ENCODE peak calls at places on chromosome 18, in six cellular contexts. One of them, this sample, is unnamed.

GRCh38 chr18:3481696-3482210 is 31.8 kb downstream of the TGIF1 start:
- DNase-seq in cardiac muscle cell: peak; percentile 78
- DNase-seq in fibroblast of lung: no peak
- DNase-seq in astrocyte: no peak
- DNase-seq in prostate gland: no peak
- DNase-seq in ovary: no peak
- DNase-seq in this sample: no peak

GRCh38 chr18:48819276-48819675 is 131.5 kb downstream of the SMAD7 start:
- DNase-seq in ovary: no peak
- DNase-seq in fibroblast of lung: no peak
- DNase-seq in astrocyte: no peak
- DNase-seq in prostate gland: no peak
- DNase-seq in cardiac muscle cell: no peak
- DNase-seq in this sample: no peak

GRCh38 chr18:27983780-27984179 is 193.2 kb downstream of the CDH2 start:
- DNase-seq in fibroblast of lung: no peak
- DNase-seq in astrocyte: no peak
- DNase-seq in cardiac muscle cell: no peak
- DNase-seq in ovary: no peak
- DNase-seq in prostate gland: no peak
- DNase-seq in this sample: no peak

GRCh38 chr18:74836296-74837139 is 238.8 kb downstream of the ZNF407 start:
- DNase-seq in astrocyte: peak; percentile 45
- DNase-seq in cardiac muscle cell: peak; percentile 25
- DNase-seq in ovary: no peak
- DNase-seq in fibroblast of lung: peak; percentile 50
- DNase-seq in prostate gland: no peak
- DNase-seq in this sample: peak; percentile 34

GRCh38 chr18:73214970-73215369 is 347.2 kb upstream of the NETO1 start:
- DNase-seq in ovary: no peak
- DNase-seq in astrocyte: no peak
- DNase-seq in prostate gland: no peak
- DNase-seq in fibroblast of lung: no peak
- DNase-seq in cardiac muscle cell: no peak
- DNase-seq in this sample: no peak

GRCh38 chr18:77622009-77622692 is 372.5 kb downstream of the GALR1 start:
- DNase-seq in fibroblast of lung: no peak
- DNase-seq in cardiac muscle cell: no peak
- DNase-seq in astrocyte: no peak
- DNase-seq in prostate gland: no peak
- DNase-seq in ovary: peak; percentile 66
- DNase-seq in this sample: no peak

GRCh38 chr18:11667578-11667977 is 21.5 kb upstream of the GNAL start:
- DNase-seq in cardiac muscle cell: no peak
- DNase-seq in prostate gland: no peak
- DNase-seq in ovary: no peak
- DNase-seq in fibroblast of lung: no peak
- DNase-seq in astrocyte: no peak
- DNase-seq in this sample: no peak

GRCh38 chr18:78911751-78912283 is 67.8 kb upstream of the SALL3 start:
- DNase-seq in fibroblast of lung: no peak
- DNase-seq in astrocyte: no peak
- DNase-seq in ovary: no peak
- DNase-seq in cardiac muscle cell: no peak
- DNase-seq in prostate gland: no peak
- DNase-seq in this sample: no peak

GRCh38 chr18:35143615-35144596 is 96.9 kb upstream of the ZNF397 start:
- DNase-seq in fibroblast of lung: peak; percentile 43
- DNase-seq in astrocyte: peak; percentile 32
- DNase-seq in cardiac muscle cell: peak; percentile 72
- DNase-seq in ovary: peak; percentile 42
- DNase-seq in prostate gland: peak; percentile 38
- DNase-seq in this sample: peak; percentile 45

GRCh38 chr18:63161728-63162195 is 157.8 kb downstream of the BCL2 start:
- DNase-seq in astrocyte: peak; percentile 93
- DNase-seq in ovary: peak; percentile 81
- DNase-seq in cardiac muscle cell: peak; percentile 96
- DNase-seq in fibroblast of lung: peak; percentile 94
- DNase-seq in prostate gland: peak; percentile 59
- DNase-seq in this sample: peak; percentile 77

GRCh38 chr18:35407871-35408481 is 30.8 kb upstream of the ZNF396 start:
- DNase-seq in fibroblast of lung: peak; percentile 55
- DNase-seq in astrocyte: peak; percentile 40
- DNase-seq in ovary: no peak
- DNase-seq in cardiac muscle cell: peak; percentile 83
- DNase-seq in prostate gland: peak; percentile 51
- DNase-seq in this sample: peak; percentile 64

GRCh38 chr18:58223717-58224424 is 179.8 kb downstream of the NEDD4L start:
- DNase-seq in cardiac muscle cell: peak; percentile 78
- DNase-seq in fibroblast of lung: peak; percentile 93
- DNase-seq in ovary: no peak
- DNase-seq in astrocyte: peak; percentile 90
- DNase-seq in prostate gland: peak; percentile 53
- DNase-seq in this sample: peak; percentile 91

GRCh38 chr18:44723973-44724778 is 43.5 kb downstream of the SETBP1 start:
- DNase-seq in fibroblast of lung: no peak
- DNase-seq in cardiac muscle cell: peak; percentile 35
- DNase-seq in astrocyte: no peak
- DNase-seq in prostate gland: no peak
- DNase-seq in ovary: no peak
- DNase-seq in this sample: no peak

GRCh38 chr18:42048150-42048549 is 93.1 kb downstream of the PIK3C3 start:
- DNase-seq in cardiac muscle cell: peak; percentile 86
- DNase-seq in astrocyte: peak; percentile 81
- DNase-seq in fibroblast of lung: peak; percentile 87
- DNase-seq in prostate gland: no peak
- DNase-seq in ovary: no peak
- DNase-seq in this sample: peak; percentile 87

GRCh38 chr18:21820811-21821143 is 80.2 kb downstream of the MIB1 start:
- DNase-seq in prostate gland: no peak
- DNase-seq in astrocyte: no peak
- DNase-seq in cardiac muscle cell: no peak
- DNase-seq in fibroblast of lung: no peak
- DNase-seq in ovary: no peak
- DNase-seq in this sample: no peak

GRCh38 chr18:40813116-40813515 is 1141.9 kb upstream of the PIK3C3 start:
- DNase-seq in ovary: no peak
- DNase-seq in astrocyte: peak; percentile 36
- DNase-seq in cardiac muscle cell: no peak
- DNase-seq in fibroblast of lung: peak; percentile 45
- DNase-seq in prostate gland: no peak
- DNase-seq in this sample: no peak

GRCh38 chr18:73973972-73974371 is 173.7 kb downstream of the FBXO15 start:
- DNase-seq in fibroblast of lung: no peak
- DNase-seq in prostate gland: no peak
- DNase-seq in cardiac muscle cell: no peak
- DNase-seq in ovary: no peak
- DNase-seq in astrocyte: no peak
- DNase-seq in this sample: no peak

GRCh38 chr18:8554354-8554753 is 54.9 kb upstream of the RAB12 start:
- DNase-seq in cardiac muscle cell: no peak
- DNase-seq in astrocyte: no peak
- DNase-seq in fibroblast of lung: no peak
- DNase-seq in ovary: no peak
- DNase-seq in prostate gland: no peak
- DNase-seq in this sample: no peak

GRCh38 chr18:37407571-37407970 is 158.0 kb downstream of the CELF4 start:
- DNase-seq in cardiac muscle cell: no peak
- DNase-seq in prostate gland: no peak
- DNase-seq in astrocyte: no peak
- DNase-seq in ovary: no peak
- DNase-seq in fibroblast of lung: no peak
- DNase-seq in this sample: no peak

GRCh38 chr18:48073231-48073930 is 142.9 kb upstream of the SMAD2 start:
- DNase-seq in cardiac muscle cell: no peak
- DNase-seq in fibroblast of lung: no peak
- DNase-seq in prostate gland: peak; percentile 80
- DNase-seq in ovary: no peak
- DNase-seq in astrocyte: no peak
- DNase-seq in this sample: no peak

GRCh38 chr18:3397031-3397750 is 52.8 kb upstream of the TGIF1 start:
- DNase-seq in astrocyte: no peak
- DNase-seq in prostate gland: no peak
- DNase-seq in ovary: no peak
- DNase-seq in fibroblast of lung: no peak
- DNase-seq in cardiac muscle cell: no peak
- DNase-seq in this sample: no peak

GRCh38 chr18:45723921-45724320 is at the start of gene SLC14A1:
- DNase-seq in fibroblast of lung: no peak
- DNase-seq in prostate gland: peak; percentile 49
- DNase-seq in ovary: no peak
- DNase-seq in cardiac muscle cell: no peak
- DNase-seq in astrocyte: no peak
- DNase-seq in this sample: no peak

GRCh38 chr18:63342206-63342605 is 22.6 kb upstream of the BCL2 start:
- DNase-seq in ovary: no peak
- DNase-seq in prostate gland: no peak
- DNase-seq in cardiac muscle cell: peak; percentile 53
- DNase-seq in astrocyte: no peak
- DNase-seq in fibroblast of lung: peak; percentile 22
- DNase-seq in this sample: no peak

GRCh38 chr18:76889086-76889699 is 66.8 kb downstream of the ZNF236 start:
- DNase-seq in astrocyte: no peak
- DNase-seq in fibroblast of lung: no peak
- DNase-seq in ovary: no peak
- DNase-seq in prostate gland: no peak
- DNase-seq in cardiac muscle cell: no peak
- DNase-seq in this sample: no peak

GRCh38 chr18:476368-476767 is 24.1 kb downstream of the COLEC12 start:
- DNase-seq in fibroblast of lung: no peak
- DNase-seq in prostate gland: no peak
- DNase-seq in cardiac muscle cell: no peak
- DNase-seq in ovary: no peak
- DNase-seq in astrocyte: no peak
- DNase-seq in this sample: no peak

GRCh38 chr18:475202-475624 is 25.3 kb downstream of the COLEC12 start:
- DNase-seq in prostate gland: peak; percentile 13
- DNase-seq in astrocyte: peak; percentile 93
- DNase-seq in cardiac muscle cell: peak; percentile 94
- DNase-seq in ovary: no peak
- DNase-seq in fibroblast of lung: peak; percentile 96
- DNase-seq in this sample: peak; percentile 53

GRCh38 chr18:474416-474815 is 26.1 kb downstream of the COLEC12 start:
- DNase-seq in ovary: no peak
- DNase-seq in astrocyte: peak; percentile 57
- DNase-seq in cardiac muscle cell: peak; percentile 58
- DNase-seq in fibroblast of lung: peak; percentile 57
- DNase-seq in prostate gland: no peak
- DNase-seq in this sample: no peak

GRCh38 chr18:478679-479078 is 21.8 kb downstream of the COLEC12 start:
- DNase-seq in astrocyte: peak; percentile 82
- DNase-seq in fibroblast of lung: peak; percentile 84
- DNase-seq in prostate gland: no peak
- DNase-seq in ovary: no peak
- DNase-seq in cardiac muscle cell: peak; percentile 91
- DNase-seq in this sample: no peak

GRCh38 chr18:477565-477964 is 22.9 kb downstream of the COLEC12 start:
- DNase-seq in astrocyte: no peak
- DNase-seq in fibroblast of lung: no peak
- DNase-seq in prostate gland: no peak
- DNase-seq in ovary: no peak
- DNase-seq in cardiac muscle cell: no peak
- DNase-seq in this sample: no peak
- TF ChIP-seq CTCF in astrocyte: no peak
- TF ChIP-seq CTCF in fibroblast of lung: no peak
- TF ChIP-seq CTCF in prostate gland: no peak
- TF ChIP-seq CTCF in ovary: no peak
- TF ChIP-seq CTCF in cardiac muscle cell: peak; percentile 17
- TF ChIP-seq CTCF in this sample: peak; percentile 58

GRCh38 chr18:65817178-65817577 is 66.4 kb downstream of the CDH7 start:
- DNase-seq in cardiac muscle cell: no peak
- DNase-seq in prostate gland: no peak
- DNase-seq in fibroblast of lung: no peak
- DNase-seq in ovary: no peak
- DNase-seq in astrocyte: no peak
- DNase-seq in this sample: no peak
- TF ChIP-seq CTCF in cardiac muscle cell: no peak
- TF ChIP-seq CTCF in prostate gland: no peak
- TF ChIP-seq CTCF in fibroblast of lung: no peak
- TF ChIP-seq CTCF in ovary: no peak
- TF ChIP-seq CTCF in astrocyte: no peak
- TF ChIP-seq CTCF in this sample: no peak

DNA sequence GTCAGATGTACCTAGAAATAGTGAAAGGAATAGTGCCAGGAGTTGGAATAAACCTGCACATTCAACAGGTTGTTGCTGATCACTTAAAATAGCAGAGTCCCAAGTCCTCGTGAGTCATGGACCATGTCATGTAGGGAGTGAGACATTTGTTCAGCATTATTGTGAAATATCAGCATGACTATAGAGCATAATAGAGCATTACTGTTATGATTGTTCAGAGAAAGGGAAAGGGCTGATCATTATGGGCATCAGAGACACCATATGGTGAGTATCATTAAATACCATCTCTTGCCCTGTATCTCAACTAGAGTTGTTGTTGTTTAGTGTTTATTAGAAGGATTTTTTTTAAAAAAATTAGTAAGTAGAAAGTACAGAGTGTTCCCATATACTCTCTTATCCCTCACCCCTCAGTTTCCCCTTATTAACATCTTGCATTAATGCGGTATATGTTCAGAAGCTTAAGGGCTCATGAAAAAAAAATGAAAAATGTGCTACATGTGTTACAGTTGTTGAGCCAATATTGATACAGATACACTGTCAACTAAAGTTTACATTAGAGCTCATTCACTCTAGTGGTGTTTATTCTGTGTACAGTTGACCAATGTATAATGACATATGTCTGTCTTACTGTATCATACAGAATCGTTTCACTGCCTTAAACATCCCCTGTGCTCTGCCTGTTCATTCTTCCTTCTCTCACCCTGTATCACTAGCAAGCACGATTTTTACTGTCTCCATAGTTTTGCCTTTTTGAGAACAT is 5.7 kb downstream of the ELAC1 start:
- DNase-seq in ovary: no peak
- DNase-seq in fibroblast of lung: peak; percentile 45
- DNase-seq in prostate gland: no peak
- DNase-seq in astrocyte: peak; percentile 45
- DNase-seq in cardiac muscle cell: peak; percentile 50
- DNase-seq in this sample: peak; percentile 71
- TF ChIP-seq CTCF in ovary: no peak
- TF ChIP-seq CTCF in fibroblast of lung: no peak
- TF ChIP-seq CTCF in prostate gland: no peak
- TF ChIP-seq CTCF in astrocyte: no peak
- TF ChIP-seq CTCF in cardiac muscle cell: no peak
- TF ChIP-seq CTCF in this sample: no peak

DNA sequence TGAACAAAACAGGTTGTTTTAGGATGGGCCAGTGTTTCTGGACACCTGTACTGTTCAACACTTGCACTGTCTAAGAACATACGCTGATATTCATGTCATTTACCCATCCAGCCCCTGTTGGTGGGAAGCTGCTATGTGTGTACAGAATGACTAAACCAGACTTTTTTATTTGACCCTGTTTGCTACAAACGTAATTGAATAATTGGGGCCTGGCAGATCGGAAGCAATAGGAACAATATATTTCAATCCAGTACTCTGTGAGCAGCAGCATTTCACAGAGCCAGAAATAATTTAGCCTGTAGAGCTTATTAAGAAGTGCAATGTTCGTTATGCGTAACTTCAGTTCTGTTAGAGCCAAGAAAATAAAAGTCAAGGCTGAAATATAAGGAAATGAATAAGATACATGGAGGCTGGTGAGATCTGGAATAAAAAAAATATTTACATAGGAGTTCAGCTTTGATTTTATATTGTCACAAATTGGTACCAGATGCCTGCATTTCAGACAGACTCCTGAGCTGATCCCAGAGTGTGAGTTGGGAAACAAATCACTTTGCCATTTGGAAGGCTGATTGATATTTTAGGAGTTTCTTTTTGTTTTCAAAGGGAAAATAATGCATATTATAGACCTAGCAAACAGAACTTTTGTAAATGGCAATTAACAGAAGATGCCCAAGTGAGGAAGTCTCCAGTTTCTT is 19.7 kb downstream of the CABLES1 start:
- DNase-seq in cardiac muscle cell: no peak
- DNase-seq in prostate gland: no peak
- DNase-seq in fibroblast of lung: no peak
- DNase-seq in astrocyte: no peak
- DNase-seq in ovary: no peak
- DNase-seq in this sample: no peak
- TF ChIP-seq CTCF in cardiac muscle cell: no peak
- TF ChIP-seq CTCF in prostate gland: no peak
- TF ChIP-seq CTCF in fibroblast of lung: no peak
- TF ChIP-seq CTCF in astrocyte: no peak
- TF ChIP-seq CTCF in ovary: no peak
- TF ChIP-seq CTCF in this sample: no peak